ENCODE peak calls at places on chromosomes 6 and 20, in five cellular contexts. Z is kidney epithelial cell, X is left ventricle myocardium inferior, P is nephron progenitor cell, G is MM.1S. N is an unnamed sample.

GRCh38 chr6:125117818-125118217 is 35.8 kb upstream of the TPD52L1 start:
- DNase-seq in X (no peak), P (no peak), G (no peak), Z (no peak), N (no peak)

GRCh38 chr6:8549381-8549780 is 114.0 kb upstream of the SLC35B3 start:
- DNase-seq in Z (no peak), G (no peak), X (no peak), P (no peak), N (no peak)

GRCh38 chr6:73969982-73970960 is 274.3 kb downstream of the CD109 start:
- DNase-seq in X (no peak), Z (no peak), P (peak; percentile 8), G (peak; percentile 28), N (no peak)

GRCh38 chr6:72798196-72798595 is 176.3 kb downstream of the KCNQ5 start:
- DNase-seq in Z (no peak), G (no peak), X (no peak), P (no peak), N (no peak)

GRCh38 chr20:3804254-3804751 is 8.2 kb downstream of the CDC25B start:
- DNase-seq in P (no peak), X (no peak), G (no peak), Z (no peak), N (no peak)

GRCh38 chr20:23205656-23206055 is 119.5 kb upstream of the CD93 start:
- DNase-seq in G (no peak), X (peak; percentile 79), Z (peak; percentile 68), P (peak; percentile 20), N (no peak)

GRCh38 chr6:133394630-133395029 is 153.5 kb downstream of the EYA4 start:
- DNase-seq in G (no peak), X (no peak), P (no peak), Z (no peak), N (no peak)

GRCh38 chr20:24658920-24659660 is 189.7 kb downstream of the SYNDIG1 start:
- DNase-seq in G (no peak), X (peak; percentile 33), P (no peak), Z (no peak), N (no peak)

GRCh38 chr6:89432875-89433636 is at the start of gene ANKRD6:
- DNase-seq in X (peak; percentile 79), P (peak; percentile 94), G (peak; percentile 77), Z (no peak), N (peak; percentile 87)

GRCh38 chr6:13703496-13703895 is 8.1 kb downstream of the RANBP9 start:
- DNase-seq in P (no peak), Z (no peak), X (no peak), G (no peak), N (no peak)

GRCh38 chr20:34396408-34396807 is 33.3 kb downstream of the ITCH start:
- DNase-seq in Z (no peak), P (no peak), G (no peak), X (no peak), N (no peak)

GRCh38 chr6:7471171-7471570 is 70.3 kb upstream of the DSP start:
- DNase-seq in X (no peak), Z (no peak), G (no peak), P (no peak), N (no peak)

GRCh38 chr6:46414398-46414797 is 76.9 kb downstream of the RCAN2 start:
- DNase-seq in G (no peak), P (no peak), Z (no peak), X (no peak), N (no peak)

GRCh38 chr6:13243033-13243432 is 85.3 kb downstream of the TBC1D7 start:
- DNase-seq in G (no peak), P (no peak), X (no peak), Z (no peak), N (no peak)

GRCh38 chr6:39100358-39100757 is 14.6 kb downstream of the SAYSD1 start:
- DNase-seq in X (no peak), P (no peak), Z (no peak), G (no peak), N (no peak)

GRCh38 chr6:42742116-42742894 is 3.6 kb downstream of the TBCC start:
- DNase-seq in P (no peak), Z (peak; percentile 35), X (no peak), G (no peak), N (no peak)

GRCh38 chr6:46816626-46817025 is 23.4 kb downstream of the MEP1A start:
- DNase-seq in X (no peak), Z (no peak), G (no peak), P (no peak), N (no peak)

GRCh38 chr20:53579266-53579580 is 14.4 kb downstream of the ZNF217 start:
- DNase-seq in X (no peak), Z (no peak), G (no peak), P (no peak), N (no peak)

GRCh38 chr6:125224236-125224861 is 70.8 kb downstream of the TPD52L1 start:
- DNase-seq in G (no peak), X (no peak), Z (no peak), P (no peak), N (no peak)

GRCh38 chr6:7505196-7505699 is 36.2 kb upstream of the DSP start:
- DNase-seq in X (no peak), G (no peak), Z (peak; percentile 99), P (no peak), N (no peak)

GRCh38 chr6:93416575-93417420 is 2.6 kb downstream of the EPHA7 start:
- DNase-seq in G (peak; percentile 39), Z (no peak), X (peak; percentile 27), P (peak; percentile 69), N (peak; percentile 48)

GRCh38 chr6:54981647-54982046 is 135.1 kb downstream of the FAM83B start:
- DNase-seq in P (no peak), G (no peak), X (no peak), Z (no peak), N (no peak)

GRCh38 chr6:31131595-31131994 is 7.3 kb downstream of the PSORS1C2 start:
- DNase-seq in P (no peak), X (no peak), Z (no peak), G (peak; percentile 33), N (no peak)

GRCh38 chr6:142700676-142701185 is 244.2 kb downstream of the HIVEP2 start:
- DNase-seq in G (no peak), Z (no peak), P (no peak), X (no peak), N (no peak)

GRCh38 chr6:39754493-39755115 is 29.4 kb upstream of the KIF6 start:
- DNase-seq in P (no peak), Z (no peak), X (peak; percentile 28), G (no peak), N (no peak)

GRCh38 chr20:11101696-11102095 is 427.9 kb upstream of the JAG1 start:
- DNase-seq in P (no peak), G (no peak), Z (no peak), X (no peak), N (no peak)

GRCh38 chr20:36856691-36857635 is 19.0 kb upstream of the TLDC2 start:
- DNase-seq in P (no peak), Z (no peak), G (no peak), X (no peak), N (no peak)

GRCh38 chr6:33123732-33124524 is 48.1 kb downstream of the HLA-DPB1 start:
- DNase-seq in X (no peak), Z (no peak), P (peak; percentile 41), G (peak; percentile 74), N (peak; percentile 28)

GRCh38 chr6:73367761-73368355 is 1.8 kb downstream of the OOEP start:
- DNase-seq in X (no peak), P (no peak), Z (no peak), G (no peak), N (no peak)

GRCh38 chr6:90545450-90545849 is 41.4 kb downstream of the MAP3K7 start:
- DNase-seq in Z (no peak), X (no peak), G (no peak), P (no peak), N (no peak)

GRCh38 chr20:64161595-64162238 is 2.5 kb upstream of the MYT1 start:
- DNase-seq in G (no peak), P (peak; percentile 84), X (peak; percentile 38), Z (no peak), N (peak; percentile 72)

GRCh38 chr20:20373046-20373706 is 5.3 kb downstream of the INSM1 start:
- DNase-seq in X (no peak), G (no peak), Z (no peak), P (no peak), N (no peak)

GRCh38 chr6:6875818-6876470 is 231.8 kb upstream of the RREB1 start:
- DNase-seq in X (no peak), G (no peak), Z (peak; percentile 69), P (no peak), N (no peak)

GRCh38 chr20:8647868-8648495 is 420.9 kb upstream of the PLCB4 start:
- DNase-seq in P (no peak), Z (no peak), G (no peak), X (peak; percentile 35), N (no peak)

GRCh38 chr6:98514073-98514720 is 320.2 kb upstream of the POU3F2 start:
- DNase-seq in Z (no peak), G (peak; percentile 65), X (no peak), P (no peak), N (no peak)
- TF ChIP-seq CTCF in Z (no peak), G (peak; percentile 60), X (no peak), P (no peak), N (no peak)

GRCh38 chr6:3428247-3428646 is 28.6 kb downstream of the SLC22A23 start:
- DNase-seq in P (no peak), X (no peak), Z (no peak), G (no peak), N (no peak)

GRCh38 chr6:3431994-3432393 is 24.9 kb downstream of the SLC22A23 start:
- DNase-seq in X (no peak), Z (no peak), G (no peak), P (no peak), N (no peak)

GRCh38 chr6:3432416-3432815 is 24.4 kb downstream of the SLC22A23 start:
- DNase-seq in P (no peak), G (no peak), Z (no peak), X (no peak), N (no peak)

GRCh38 chr6:3428700-3429099 is 28.1 kb downstream of the SLC22A23 start:
- DNase-seq in G (no peak), X (no peak), Z (no peak), P (no peak), N (no peak)

GRCh38 chr6:3433005-3433404 is 23.8 kb downstream of the SLC22A23 start:
- DNase-seq in Z (no peak), P (no peak), G (no peak), X (no peak), N (no peak)
- TF ChIP-seq CTCF in Z (no peak), P (no peak), G (no peak), X (no peak), N (no peak)

DNA sequence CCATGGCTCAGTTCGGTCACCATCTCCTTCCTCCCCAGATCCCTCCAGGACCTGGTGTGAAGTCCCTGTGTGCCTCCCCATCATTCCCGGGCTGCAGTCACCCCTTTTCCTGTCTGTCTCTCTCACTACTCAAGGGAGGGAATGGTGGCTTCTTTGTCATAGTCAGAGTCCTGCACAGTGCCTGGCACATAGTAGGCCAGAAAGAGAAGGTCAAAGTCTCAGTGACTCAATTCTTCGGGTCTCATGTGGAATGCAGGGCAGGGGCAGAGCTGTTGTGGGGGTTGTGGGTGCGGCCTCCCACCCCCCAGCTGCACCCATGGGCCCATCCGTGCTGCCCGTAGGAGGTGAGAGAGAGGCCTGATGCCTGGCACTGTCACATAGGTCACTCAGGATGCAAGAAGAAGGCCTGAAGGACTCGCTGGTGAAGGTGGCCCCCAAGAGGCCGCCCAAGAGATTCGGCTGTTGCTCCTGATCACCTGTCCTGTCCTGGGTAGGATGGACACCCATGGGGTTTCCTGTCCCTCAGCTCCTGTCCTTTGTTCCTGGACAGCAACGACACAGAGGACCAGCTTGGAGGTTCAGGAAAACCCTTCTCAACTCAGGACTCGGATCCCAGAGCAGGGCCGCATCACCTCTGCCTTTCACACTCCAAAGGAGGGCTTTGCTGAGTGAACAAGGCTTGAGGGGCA is 34.1 kb downstream of the RAB44 start:
- DNase-seq in G (no peak), X (no peak), Z (no peak), P (no peak), N (no peak)
- TF ChIP-seq CTCF in G (no peak), X (no peak), Z (no peak), P (no peak), N (no peak)

GRCh38 chr6:117521785-117522502 is 39.5 kb downstream of the DCBLD1 start:
- DNase-seq in Z (no peak), G (no peak), X (no peak), P (no peak), N (no peak)
- TF ChIP-seq CTCF in Z (no peak), G (no peak), X (no peak), P (no peak), N (no peak)

N was measured in neural crest cell.